ENCODE peak calls at places on chromosomes 16 and 17, in nine cellular contexts. E is NCI-H460; J is CD8-positive, alpha-beta T cell; H is neural progenitor cell; S is A172; X is GM12865; Q is NCI-H345; T is NCI-H1092; R is CD4-positive, CD25-positive, alpha-beta regulatory T cell. O is an unnamed sample.

GRCh38 chr16:4273858-4274291 is 1.1 kb upstream of the TFAP4 start:
- DNase-seq in E (no peak), J (peak; percentile 29), H (peak; percentile 76), S (peak; percentile 47), X (peak; percentile 70), Q (peak; percentile 60), T (no peak), R (peak; percentile 70), O (peak; percentile 57)

GRCh38 chr17:73118876-73119485 is 26.5 kb upstream of the SLC39A11 start:
- DNase-seq in E (no peak), J (no peak), H (no peak), S (peak; percentile 47), X (no peak), Q (peak; percentile 87), T (peak; percentile 64), R (no peak), O (no peak)

GRCh38 chr16:1981398-1981836 is at the start of gene NOXO1:
- DNase-seq in E (no peak), J (no peak), H (no peak), S (no peak), X (peak; percentile 55), Q (no peak), T (no peak), R (no peak), O (no peak)

GRCh38 chr17:948284-948852 is 31.2 kb downstream of the NXN start:
- DNase-seq in E (no peak), J (no peak), H (peak; percentile 73), S (no peak), X (no peak), Q (no peak), T (no peak), R (no peak), O (peak; percentile 55)

GRCh38 chr16:29824589-29825144 is 4.4 kb downstream of the MVP start:
- DNase-seq in E (no peak), J (no peak), H (no peak), S (peak; percentile 94), X (no peak), Q (no peak), T (no peak), R (no peak), O (no peak)

GRCh38 chr17:30954046-30954805 is 16.6 kb upstream of the RNF135 start:
- DNase-seq in E (no peak), J (no peak), H (no peak), S (no peak), X (no peak), Q (no peak), T (no peak), R (no peak), O (no peak)

GRCh38 chr16:1526608-1527555 is 6.6 kb upstream of the TMEM204 start:
- DNase-seq in E (no peak), J (no peak), H (no peak), S (no peak), X (no peak), Q (no peak), T (no peak), R (peak; percentile 40), O (no peak)

GRCh38 chr16:63735456-63735855 is 1386.4 kb downstream of the CDH11 start:
- DNase-seq in E (no peak), J (no peak), H (no peak), S (no peak), X (no peak), Q (no peak), T (no peak), R (no peak), O (no peak)

GRCh38 chr16:56789360-56789759 is 59.4 kb downstream of the NUP93 start:
- DNase-seq in E (peak; percentile 72), J (no peak), H (no peak), S (peak; percentile 66), X (peak; percentile 41), Q (no peak), T (no peak), R (peak; percentile 69), O (no peak)

GRCh38 chr17:38747385-38748328 is 479 bp downstream of the PCGF2 start:
- DNase-seq in E (no peak), J (no peak), H (peak; percentile 80), S (no peak), X (peak; percentile 53), Q (peak; percentile 57), T (no peak), R (no peak), O (peak; percentile 78)

GRCh38 chr17:29042679-29043538 is at the start of gene PIPOX:
- DNase-seq in E (no peak), J (no peak), H (peak; percentile 92), S (peak; percentile 65), X (peak; percentile 18), Q (peak; percentile 96), T (peak; percentile 85), R (no peak), O (no peak)

GRCh38 chr16:4313563-4314531 is 2.0 kb upstream of the GLIS2 start:
- DNase-seq in E (no peak), J (no peak), H (peak; percentile 86), S (no peak), X (peak; percentile 66), Q (no peak), T (no peak), R (peak; percentile 39), O (peak; percentile 76)

GRCh38 chr17:72984925-72985322 is 107.6 kb downstream of the SLC39A11 start:
- DNase-seq in E (no peak), J (no peak), H (no peak), S (peak; percentile 55), X (no peak), Q (no peak), T (no peak), R (no peak), O (no peak)

GRCh38 chr17:57397402-57397801 is 141.1 kb downstream of the MSI2 start:
- DNase-seq in E (no peak), J (no peak), H (no peak), S (no peak), X (no peak), Q (no peak), T (no peak), R (no peak), O (no peak)

GRCh38 chr17:78925662-78926555 is 722 bp upstream of the TIMP2 start:
- DNase-seq in E (no peak), J (no peak), H (peak; percentile 45), S (peak; percentile 91), X (no peak), Q (peak; percentile 37), T (no peak), R (no peak), O (peak; percentile 37)

GRCh38 chr17:60671482-60671881 is 6.2 kb upstream of the BCAS3 start:
- DNase-seq in E (no peak), J (no peak), H (no peak), S (no peak), X (no peak), Q (no peak), T (no peak), R (no peak), O (no peak)

GRCh38 chr16:18788828-18789514 is 1.2 kb downstream of the RPS15A start:
- DNase-seq in E (no peak), J (no peak), H (no peak), S (no peak), X (no peak), Q (no peak), T (no peak), R (peak; percentile 41), O (no peak)

GRCh38 chr17:19003966-19004600 is 481 bp downstream of the FAM83G start:
- DNase-seq in E (peak; percentile 32), J (no peak), H (peak; percentile 70), S (peak; percentile 57), X (peak; percentile 66), Q (no peak), T (no peak), R (peak; percentile 75), O (peak; percentile 58)

GRCh38 chr16:17053536-17054160 is 417.1 kb downstream of the XYLT1 start:
- DNase-seq in E (no peak), J (no peak), H (peak; percentile 4), S (no peak), X (peak; percentile 35), Q (no peak), T (no peak), R (no peak), O (no peak)

GRCh38 chr17:41492771-41493170 is 3.1 kb upstream of the KRT36 start:
- DNase-seq in E (no peak), J (no peak), H (no peak), S (no peak), X (no peak), Q (peak; percentile 78), T (no peak), R (no peak), O (no peak)

GRCh38 chr17:31787857-31788570 is 71.0 kb downstream of the COPRS start:
- DNase-seq in E (peak; percentile 23), J (no peak), H (no peak), S (peak; percentile 90), X (no peak), Q (no peak), T (no peak), R (no peak), O (no peak)

GRCh38 chr17:50672831-50673551 is 34.7 kb downstream of the ANKRD40 start:
- DNase-seq in E (no peak), J (no peak), H (no peak), S (peak; percentile 32), X (no peak), Q (no peak), T (no peak), R (no peak), O (no peak)

GRCh38 chr16:88552815-88553214 is 17.4 kb upstream of the ZC3H18 start:
- DNase-seq in E (no peak), J (no peak), H (no peak), S (no peak), X (peak; percentile 84), Q (no peak), T (no peak), R (no peak), O (no peak)

GRCh38 chr17:64005734-64006167 is 7.6 kb downstream of the PRR29 start:
- DNase-seq in E (no peak), J (no peak), H (no peak), S (peak; percentile 61), X (no peak), Q (peak; percentile 69), T (peak; percentile 81), R (no peak), O (no peak)

GRCh38 chr17:58249270-58250133 is 11.1 kb downstream of the LPO start:
- DNase-seq in E (peak; percentile 58), J (peak; percentile 65), H (peak; percentile 79), S (peak; percentile 28), X (peak; percentile 66), Q (peak; percentile 48), T (peak; percentile 47), R (peak; percentile 60), O (peak; percentile 84)